ENCODE peak calls at places on chromosome 10, in eight cellular contexts. R, Y, M, C, V, X, W and U are unnamed samples.

GRCh38 chr10:4947635-4948596 is 15.3 kb upstream of the AKR1C1 start:
- DNase-seq in R (no peak), Y (no peak), M (peak), C (no peak), V (no peak), X (peak), W (no peak), U (peak)

GRCh38 chr10:63385254-63385653 is 80.5 kb downstream of the JMJD1C start:
- DNase-seq in R (no peak), Y (no peak), M (no peak), C (no peak), V (no peak), X (no peak), W (no peak), U (no peak)

GRCh38 chr10:43262043-43262901 is 4.6 kb downstream of the RASGEF1A start:
- DNase-seq in R (peak), Y (no peak), M (no peak), C (no peak), V (no peak), X (no peak), W (no peak), U (no peak)

GRCh38 chr10:70558871-70559810 is 43.4 kb downstream of the PRF1 start:
- DNase-seq in R (no peak), Y (peak), M (peak), C (peak), V (peak), X (peak), W (peak), U (peak)

GRCh38 chr10:87817291-87817872 is 644 bp downstream of the ATAD1 start:
- DNase-seq in R (peak), Y (no peak), M (no peak), C (peak), V (no peak), X (peak), W (no peak), U (no peak)

GRCh38 chr10:48454302-48455054 is 148.0 kb downstream of the MAPK8 start:
- DNase-seq in R (no peak), Y (no peak), M (no peak), C (no peak), V (no peak), X (no peak), W (no peak), U (no peak)

GRCh38 chr10:58158806-58159205 is 108.9 kb downstream of the IPMK start:
- DNase-seq in R (no peak), Y (no peak), M (no peak), C (peak), V (no peak), X (peak), W (no peak), U (peak)

GRCh38 chr10:76150139-76150885 is 718.9 kb downstream of the LRMDA start:
- DNase-seq in R (no peak), Y (no peak), M (no peak), C (no peak), V (no peak), X (peak), W (no peak), U (peak)

GRCh38 chr10:86376852-86377796 is 10.5 kb upstream of the GRID1 start:
- DNase-seq in R (no peak), Y (peak), M (peak), C (peak), V (peak), X (peak), W (peak), U (no peak)

GRCh38 chr10:47331954-47332353 is 9.7 kb downstream of the GDF2 start:
- DNase-seq in R (no peak), Y (peak), M (no peak), C (no peak), V (no peak), X (no peak), W (no peak), U (no peak)

GRCh38 chr10:97355571-97355975 is 21.0 kb upstream of the FRAT2 start:
- DNase-seq in R (no peak), Y (no peak), M (no peak), C (peak), V (peak), X (peak), W (no peak), U (peak)

GRCh38 chr10:93554760-93555432 is 11.6 kb upstream of the FFAR4 start:
- DNase-seq in R (no peak), Y (peak), M (peak), C (peak), V (peak), X (peak), W (peak), U (peak)

GRCh38 chr10:72688208-72688651 is 3.7 kb upstream of the MCU start:
- DNase-seq in R (no peak), Y (no peak), M (no peak), C (no peak), V (no peak), X (peak), W (no peak), U (peak)

GRCh38 chr10:66910676-66911075 is 15.2 kb upstream of the LRRTM3 start:
- DNase-seq in R (no peak), Y (no peak), M (no peak), C (no peak), V (no peak), X (no peak), W (no peak), U (no peak)

GRCh38 chr10:97508342-97508741 is 9.6 kb downstream of the UBTD1 start:
- DNase-seq in R (no peak), Y (no peak), M (no peak), C (no peak), V (peak), X (peak), W (no peak), U (peak)

GRCh38 chr10:43820663-43821062 is 172.0 kb upstream of the ZNF32 start:
- DNase-seq in R (no peak), Y (no peak), M (no peak), C (no peak), V (no peak), X (peak), W (no peak), U (no peak)

GRCh38 chr10:54067361-54067760 is 733.7 kb downstream of the PCDH15 start:
- DNase-seq in R (no peak), Y (no peak), M (no peak), C (no peak), V (no peak), X (no peak), W (no peak), U (no peak)

GRCh38 chr10:124706876-124707516 is 37.2 kb downstream of the FAM53B start:
- DNase-seq in R (no peak), Y (no peak), M (no peak), C (no peak), V (no peak), X (no peak), W (no peak), U (no peak)

GRCh38 chr10:17923728-17924127 is 28.0 kb upstream of the SLC39A12 start:
- DNase-seq in R (no peak), Y (no peak), M (no peak), C (no peak), V (no peak), X (peak), W (no peak), U (peak)

GRCh38 chr10:81820418-81820817 is 54.6 kb upstream of the NRG3 start:
- DNase-seq in R (peak), Y (no peak), M (no peak), C (peak), V (no peak), X (peak), W (no peak), U (peak)

GRCh38 chr10:45580781-45581496 is 91.6 kb downstream of the ZFAND4 start:
- DNase-seq in R (peak), Y (no peak), M (no peak), C (peak), V (no peak), X (no peak), W (peak), U (no peak)

GRCh38 chr10:69885379-69886156 is 83.9 kb downstream of the COL13A1 start:
- DNase-seq in R (no peak), Y (no peak), M (no peak), C (no peak), V (no peak), X (peak), W (no peak), U (no peak)

GRCh38 chr10:6278519-6279120 is 75.9 kb downstream of the PFKFB3 start:
- DNase-seq in R (no peak), Y (no peak), M (no peak), C (no peak), V (no peak), X (no peak), W (no peak), U (no peak)

GRCh38 chr10:56231436-56231835 is 129.6 kb downstream of the ZWINT start:
- DNase-seq in R (no peak), Y (no peak), M (no peak), C (no peak), V (no peak), X (no peak), W (no peak), U (no peak)

GRCh38 chr10:126302831-126303230 is 85.4 kb downstream of the ADAM12 start:
- DNase-seq in R (no peak), Y (no peak), M (no peak), C (peak), V (peak), X (peak), W (no peak), U (peak)